ENCODE peak calls at places on chromosome 5, in eight cellular contexts. U is neural progenitor cell, R is GM23338, A is Peyer's patch, N is thoracic aorta, O is heart left ventricle, M is Panc1, B is A549. T is an unnamed sample. For H3K4me1, the result is how much of the 10 kb centered on the place peaks cover.

GRCh38 chr5:53313131-53313530 is 167.3 kb upstream of the FST start:
- DNase-seq in U (no peak), R (no peak), A (no peak), N (no peak), O (no peak), M (no peak), B (no peak), T (no peak)

GRCh38 chr5:172666251-172666650 is 25.2 kb downstream of the NEURL1B start:
- DNase-seq in U (no peak), R (peak), A (no peak), N (no peak), O (no peak), M (no peak), B (no peak), T (no peak)

GRCh38 chr5:169798438-169798837 is 161.4 kb downstream of the DOCK2 start:
- DNase-seq in U (no peak), R (no peak), A (no peak), N (no peak), O (no peak), M (no peak), B (no peak), T (no peak)

GRCh38 chr5:122500245-122501086 is 188.4 kb downstream of the SNCAIP start:
- DNase-seq in U (peak), R (peak), A (no peak), N (no peak), O (no peak), M (peak), B (peak), T (no peak)

GRCh38 chr5:176693477-176693851 is 46.2 kb downstream of the TSPAN17 start:
- DNase-seq in U (no peak), R (no peak), A (no peak), N (no peak), O (no peak), M (no peak), B (no peak), T (no peak)

GRCh38 chr5:122707796-122708195 is 67.1 kb upstream of the SNX2 start:
- DNase-seq in U (no peak), R (no peak), A (no peak), N (no peak), O (no peak), M (no peak), B (no peak), T (no peak)

GRCh38 chr5:36156619-36157018 is 4.7 kb downstream of the SKP2 start:
- DNase-seq in U (no peak), R (no peak), A (no peak), N (no peak), O (no peak), M (no peak), B (no peak), T (no peak)

GRCh38 chr5:88957000-88957399 is 74.0 kb upstream of the MEF2C start:
- DNase-seq in U (no peak), R (no peak), A (no peak), N (no peak), O (no peak), M (no peak), B (no peak), T (no peak)

GRCh38 chr5:50709471-50709870 is 43.0 kb downstream of the PARP8 start:
- DNase-seq in U (no peak), R (no peak), A (no peak), N (no peak), O (no peak), M (no peak), B (no peak), T (no peak)

GRCh38 chr5:154757647-154758406 is 2.6 kb downstream of the LARP1 start:
- DNase-seq in U (peak), R (no peak), A (peak), N (no peak), O (no peak), M (no peak), B (no peak), T (no peak)

GRCh38 chr5:20307391-20307790 is 319.4 kb upstream of the CDH18 start:
- DNase-seq in U (no peak), R (no peak), A (no peak), N (no peak), O (no peak), M (no peak), B (no peak), T (no peak)

GRCh38 chr5:16754621-16755020 is 137.8 kb upstream of the RETREG1 start:
- DNase-seq in U (peak), R (peak), A (no peak), N (no peak), O (no peak), M (no peak), B (no peak), T (no peak)

GRCh38 chr5:39106332-39106731 is 32.1 kb upstream of the RICTOR start:
- DNase-seq in U (no peak), R (no peak), A (no peak), N (no peak), O (no peak), M (no peak), B (no peak), T (no peak)

GRCh38 chr5:51810592-51810991 is 427.3 kb downstream of the ISL1 start:
- DNase-seq in U (no peak), R (no peak), A (no peak), N (no peak), O (no peak), M (peak), B (no peak), T (no peak)

GRCh38 chr5:62504129-62504528 is 74.5 kb upstream of the LRRC70 start:
- DNase-seq in U (no peak), R (no peak), A (no peak), N (no peak), O (no peak), M (no peak), B (no peak), T (no peak)

DNA sequence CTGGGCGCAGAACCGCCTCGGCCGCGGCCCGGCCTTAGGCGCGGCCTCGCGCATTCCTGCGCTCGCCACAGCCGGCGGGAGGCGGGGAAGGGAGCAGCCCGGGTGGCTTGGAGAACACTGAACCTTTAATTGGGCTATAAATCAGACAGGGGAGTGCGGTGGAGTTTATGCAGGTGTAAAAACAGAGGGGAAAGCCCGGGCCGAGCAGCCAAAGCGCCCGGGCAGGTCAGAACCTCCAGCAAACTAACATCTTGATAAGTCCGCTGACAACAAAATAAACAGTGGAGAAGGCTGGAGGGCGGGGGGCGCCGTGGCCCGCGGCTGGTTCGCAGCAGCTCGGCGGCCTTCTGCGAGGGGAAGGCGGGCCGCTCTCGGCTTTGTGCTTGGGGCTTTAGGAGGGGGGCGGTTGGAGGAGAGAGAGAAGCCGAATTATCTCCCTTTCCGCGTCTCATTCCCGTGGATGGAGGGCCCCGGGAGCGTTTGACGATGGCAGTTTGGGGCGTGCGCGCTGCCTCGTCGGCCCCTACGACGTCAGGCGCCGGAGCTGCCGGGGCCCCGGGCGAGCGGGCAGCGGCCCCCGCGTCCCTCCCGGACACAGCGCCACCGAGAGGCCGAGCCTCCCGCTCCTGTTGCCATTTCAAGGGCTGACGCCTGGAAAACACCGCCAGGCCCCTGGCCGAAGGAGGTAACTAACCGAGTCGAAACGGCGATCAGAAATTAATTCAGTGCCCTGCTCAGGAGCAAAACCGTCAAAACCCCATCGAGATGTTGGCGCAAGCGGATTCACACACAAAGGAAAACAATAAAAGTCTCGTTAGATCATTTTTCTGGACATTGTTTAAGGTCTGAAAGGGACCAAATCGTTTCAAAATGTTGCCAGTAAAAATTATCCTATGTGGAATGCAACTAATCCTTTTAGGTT is 11.2 kb downstream of the FOXD1 start:
- DNase-seq in U (peak), R (peak), A (peak), N (no peak), O (no peak), M (no peak), B (peak), T (no peak)
- TF ChIP-seq CTCF in U (peak), R (peak), A (no peak), N (peak), O (no peak), M (peak), B (peak), T (no peak)

DNA sequence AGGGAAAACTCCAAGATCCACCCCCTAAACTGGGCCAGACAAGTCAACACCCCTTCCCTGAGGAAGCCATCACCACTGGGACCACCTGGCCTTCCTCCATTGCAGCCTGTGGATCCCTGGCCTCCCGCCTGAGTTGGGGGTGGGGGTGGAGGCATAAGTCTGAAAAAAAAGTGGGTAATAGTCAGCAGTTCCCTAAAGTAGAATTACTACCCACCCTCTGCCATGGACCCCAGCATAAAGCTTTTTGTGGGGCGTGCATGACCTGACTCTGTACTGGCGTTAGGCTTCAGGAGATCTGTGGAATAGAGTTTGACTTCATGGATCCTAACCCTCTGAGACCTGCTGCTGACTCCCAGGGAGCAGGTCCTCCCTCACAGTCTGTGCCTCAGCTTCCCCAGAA is 2.0 kb upstream of the CXXC5 start:
- DNase-seq in U (no peak), R (no peak), A (peak), N (no peak), O (no peak), M (no peak), B (no peak), T (peak)
- H3K4me1 ChIP-seq in U (under half), R (under half), A (under half), N (under half), O (under half), M (under half), B (half or more), T (under half)

DNA sequence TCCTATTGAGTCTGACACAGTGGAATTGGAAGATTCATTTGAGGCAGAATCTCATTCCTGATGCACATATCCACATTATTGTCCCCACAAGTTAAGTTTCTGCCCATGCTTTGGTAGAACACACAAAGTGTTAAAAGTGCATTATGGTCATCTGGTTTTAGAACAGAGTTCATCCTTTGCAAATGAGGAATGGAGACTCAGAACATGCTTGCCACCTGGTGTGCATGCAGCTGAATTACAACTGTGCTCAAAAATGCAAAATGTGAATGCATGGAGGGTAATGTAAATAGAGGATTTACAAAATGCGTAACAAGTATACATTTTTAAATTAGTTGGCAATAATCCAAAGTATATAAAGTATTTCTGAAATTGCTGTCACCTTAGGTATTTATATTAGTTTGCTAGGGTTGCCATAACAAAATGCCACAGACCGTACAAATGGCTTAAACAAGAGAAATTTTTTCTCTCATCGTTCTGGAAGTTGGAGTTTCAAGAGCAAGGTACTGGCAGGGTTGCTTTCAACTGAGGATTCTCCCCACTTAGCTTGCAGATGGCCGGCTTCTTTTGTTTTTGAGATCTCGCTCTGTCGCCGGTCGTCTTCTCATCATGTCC is 671.1 kb downstream of the TAF11L14 start:
- DNase-seq in U (peak), R (peak), A (no peak), N (no peak), O (no peak), M (peak), B (peak), T (no peak)
- TF ChIP-seq CTCF in U (peak), R (peak), A (peak), N (peak), O (peak), M (peak), B (peak), T (peak)

GRCh38 chr5:180287404-180287803 is 4.5 kb downstream of the MAPK9 start:
- DNase-seq in U (no peak), R (no peak), A (no peak), N (no peak), O (no peak), M (no peak), B (no peak), T (no peak)
- H3K4me1 ChIP-seq in U (under half), R (under half), A (under half), N (under half), O (under half), M (under half), B (under half), T (under half)

DNA sequence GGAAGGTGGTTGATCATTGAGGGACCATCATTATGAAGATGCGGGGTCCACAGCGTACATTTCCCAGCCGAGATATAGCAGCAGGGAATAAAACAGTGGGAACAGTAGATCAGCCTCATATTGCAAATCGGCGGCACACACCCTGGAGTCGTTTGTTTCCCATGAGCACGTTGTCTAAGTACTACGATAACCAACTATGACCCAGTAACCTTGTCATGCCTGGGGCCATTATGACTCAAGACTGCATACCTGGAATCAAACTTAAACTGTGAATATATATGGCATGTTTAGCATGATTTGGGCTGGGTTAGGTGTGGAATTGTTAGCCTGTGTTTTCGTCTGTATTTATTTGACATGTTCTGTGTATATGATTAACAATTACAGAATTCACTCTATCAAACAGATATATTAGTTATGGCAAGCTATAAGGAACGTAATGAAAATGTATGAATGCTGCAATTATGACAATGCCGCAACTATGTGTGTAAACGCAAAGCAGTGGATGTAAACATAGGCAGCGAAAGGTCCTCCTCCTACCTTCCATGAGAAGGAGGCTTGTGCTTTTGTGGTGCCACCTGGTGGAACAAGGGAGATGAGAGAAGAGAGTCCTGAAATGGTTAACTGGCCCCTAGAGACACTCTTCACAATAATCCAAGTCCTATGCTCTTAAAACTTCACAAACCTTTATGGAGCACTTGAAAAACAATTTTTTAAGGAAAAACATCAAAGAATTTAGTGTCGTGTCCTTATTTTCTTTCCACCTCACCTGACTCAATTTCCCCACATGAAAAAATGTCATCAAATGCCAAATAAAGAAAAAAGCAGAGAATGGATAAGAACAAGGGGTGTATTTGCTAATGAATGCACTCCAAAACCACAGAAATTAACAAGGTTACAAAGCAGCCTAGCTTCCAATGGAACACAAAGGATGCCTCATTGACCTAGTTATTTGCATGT is 47.1 kb downstream of the SEMA5A start:
- DNase-seq in U (peak), R (peak), A (peak), N (no peak), O (no peak), M (no peak), B (no peak), T (no peak)
- TF ChIP-seq CTCF in U (peak), R (peak), A (no peak), N (no peak), O (peak), M (peak), B (peak), T (no peak)

GRCh38 chr5:81633471-81633870 is 117.4 kb downstream of the SSBP2 start:
- DNase-seq in U (no peak), R (no peak), A (no peak), N (no peak), O (no peak), M (no peak), B (no peak), T (no peak)

GRCh38 chr5:81629986-81630385 is 120.9 kb downstream of the SSBP2 start:
- DNase-seq in U (no peak), R (no peak), A (no peak), N (no peak), O (no peak), M (no peak), B (no peak), T (no peak)

GRCh38 chr5:81632679-81633078 is 118.2 kb downstream of the SSBP2 start:
- DNase-seq in U (no peak), R (no peak), A (no peak), N (no peak), O (no peak), M (no peak), B (no peak), T (no peak)

GRCh38 chr5:81631124-81631523 is 119.8 kb downstream of the SSBP2 start:
- DNase-seq in U (no peak), R (no peak), A (peak), N (no peak), O (no peak), M (no peak), B (no peak), T (no peak)

GRCh38 chr5:81630721-81631120 is 120.2 kb downstream of the SSBP2 start:
- DNase-seq in U (no peak), R (no peak), A (no peak), N (no peak), O (no peak), M (no peak), B (no peak), T (no peak)
- H3K4me1 ChIP-seq in U (under half), R (under half), A (under half), N (under half), O (under half), M (under half), B (under half), T (under half)

GRCh38 chr5:135186662-135187522 is 152.9 kb upstream of the PITX1 start:
- DNase-seq in U (peak), R (no peak), A (no peak), N (no peak), O (no peak), M (no peak), B (no peak), T (no peak)
- TF ChIP-seq CTCF in U (peak), R (no peak), A (no peak), N (no peak), O (no peak), M (no peak), B (no peak), T (no peak)